ENCODE peak calls at places on chromosome 17, in seven cellular contexts. R is astrocyte of the spinal cord; J is sciatic nerve; P is HAP-1; U is NCI-H748 treated with DMSO at 0.1 percent for 48 hours; S is AG10803; H is activated T-helper 1 cell treated with anti-CD3 and anti-CD28 coated beads, Interleukin-2, amount 50 U/mL, for 16 hours. Z is an unnamed sample.

GRCh38 chr17:32320847-32321246 is 21.1 kb downstream of the C17orf75 start:
- DNase-seq in S (no peak), P (no peak), U (no peak), R (no peak), J (no peak), H (no peak), Z (no peak)

GRCh38 chr17:75632863-75633483 is at the start of gene SMIM5:
- DNase-seq in R (peak), S (peak), J (peak), U (peak), H (peak), P (peak), Z (no peak)

GRCh38 chr17:77045441-77046041 is 95.2 kb upstream of the SEC14L1 start:
- DNase-seq in P (no peak), H (no peak), S (peak), U (no peak), R (peak), J (no peak), Z (no peak)

GRCh38 chr17:19003966-19004600 is 481 bp downstream of the FAM83G start:
- DNase-seq in R (peak), S (peak), H (peak), U (peak), P (peak), J (no peak), Z (no peak)

GRCh38 chr17:9026741-9027140 is 5.4 kb downstream of the NTN1 start:
- DNase-seq in S (no peak), U (no peak), J (no peak), H (no peak), R (no peak), P (no peak), Z (peak)

GRCh38 chr17:61862975-61863800 is at the start of gene BRIP1:
- DNase-seq in U (peak), J (peak), R (peak), S (peak), P (peak), H (peak), Z (peak)

GRCh38 chr17:44898768-44899073 is 524 bp downstream of the EFTUD2 start:
- DNase-seq in P (no peak), J (no peak), U (no peak), H (no peak), S (peak), R (no peak), Z (no peak)

GRCh38 chr17:50425001-50425681 is 877 bp upstream of the ACSF2 start:
- DNase-seq in J (no peak), S (no peak), H (no peak), U (no peak), P (no peak), R (no peak), Z (no peak)

GRCh38 chr17:82793974-82794620 is 42.2 kb downstream of the TBCD start:
- DNase-seq in S (peak), J (no peak), R (peak), H (no peak), P (no peak), U (peak), Z (no peak)

GRCh38 chr17:13437966-13438779 is 163.6 kb downstream of the HS3ST3A1 start:
- DNase-seq in H (no peak), J (no peak), P (no peak), S (no peak), R (peak), U (no peak), Z (no peak)

GRCh38 chr17:57639381-57639780 is 105.7 kb downstream of the CCDC182 start:
- DNase-seq in H (no peak), J (no peak), S (no peak), P (no peak), U (no peak), R (no peak), Z (no peak)

GRCh38 chr17:45284176-45285140 is 22.6 kb upstream of the SPATA32 start:
- DNase-seq in H (no peak), S (no peak), U (no peak), P (peak), J (no peak), R (no peak), Z (no peak)

GRCh38 chr17:15456972-15457722 is 10.3 kb downstream of the CDRT4 start:
- DNase-seq in S (peak), P (no peak), H (no peak), R (peak), J (peak), U (no peak), Z (no peak)

GRCh38 chr17:7555320-7555948 is 3.1 kb upstream of the TNFSF13 start:
- DNase-seq in R (no peak), U (no peak), S (no peak), H (no peak), J (no peak), P (no peak), Z (no peak)

GRCh38 chr17:37759014-37759637 is 14.3 kb upstream of the HNF1B start:
- DNase-seq in J (no peak), H (no peak), U (no peak), P (no peak), R (no peak), S (no peak), Z (no peak)

GRCh38 chr17:71899317-71899716 is 221.5 kb upstream of the SOX9 start:
- DNase-seq in U (no peak), H (no peak), S (no peak), P (no peak), J (no peak), R (peak), Z (no peak)

GRCh38 chr17:35212668-35213067 is 18.5 kb upstream of the SLC35G3 start:
- DNase-seq in S (no peak), U (no peak), H (no peak), J (no peak), R (no peak), P (no peak), Z (no peak)

GRCh38 chr17:42287305-42288077 is 807 bp upstream of the STAT5A start:
- DNase-seq in P (no peak), R (no peak), H (no peak), S (peak), U (no peak), J (peak), Z (peak)

GRCh38 chr17:45952814-45953320 is 46.2 kb upstream of the STH start:
- DNase-seq in U (no peak), S (no peak), J (peak), R (no peak), P (no peak), H (no peak), Z (no peak)

GRCh38 chr17:13332207-13332606 is 269.5 kb downstream of the HS3ST3A1 start:
- DNase-seq in R (no peak), J (no peak), P (no peak), H (no peak), S (no peak), U (no peak), Z (no peak)

GRCh38 chr17:17729620-17730249 is 48.5 kb downstream of the RAI1 start:
- DNase-seq in S (no peak), U (peak), H (no peak), R (no peak), P (peak), J (no peak), Z (no peak)

GRCh38 chr17:74566132-74566753 is 1.1 kb downstream of the CD300H start:
- DNase-seq in R (no peak), P (peak), H (no peak), J (no peak), U (no peak), S (peak), Z (no peak)

GRCh38 chr17:63491976-63492575 is 15.2 kb downstream of the ACE start:
- DNase-seq in R (no peak), J (no peak), H (no peak), S (no peak), U (no peak), P (no peak), Z (no peak)

GRCh38 chr17:39014044-39014794 is 47.0 kb upstream of the FBXO47 start:
- DNase-seq in P (no peak), U (no peak), R (peak), J (no peak), H (no peak), S (peak), Z (no peak)

GRCh38 chr17:6670999-6671398 is 19.4 kb downstream of the C17orf100 start:
- DNase-seq in R (no peak), S (no peak), J (peak), P (no peak), H (no peak), U (no peak), Z (no peak)